ENCODE peak calls at places on chromosomes 3 and 15, in ten cellular contexts. One of them, this sample, is unnamed.
A peak's percentile ranks its signal among the peaks of the same experiment; 100 is the strongest.

GRCh38 chr15:26095710-26096330 is 232.7 kb upstream of the ATP10A start:
- DNase-seq in OCI-LY7: no peak
- DNase-seq in testis: no peak
- DNase-seq in MG63: no peak
- DNase-seq in upper lobe of right lung: no peak
- DNase-seq in heart left ventricle: no peak
- DNase-seq in choroid plexus epithelial cell: no peak
- DNase-seq in fibroblast of lung: no peak
- DNase-seq in lung: no peak
- DNase-seq in LNCaP clone FGC: no peak
- DNase-seq in this sample: no peak

GRCh38 chr3:42489116-42489936 is 13.1 kb upstream of the VIPR1 start:
- DNase-seq in OCI-LY7: no peak
- DNase-seq in testis: peak; percentile 53
- DNase-seq in MG63: no peak
- DNase-seq in upper lobe of right lung: no peak
- DNase-seq in heart left ventricle: peak; percentile 13
- DNase-seq in choroid plexus epithelial cell: no peak
- DNase-seq in fibroblast of lung: no peak
- DNase-seq in lung: peak; percentile 24
- DNase-seq in LNCaP clone FGC: peak; percentile 71
- DNase-seq in this sample: no peak

GRCh38 chr3:32147509-32147908 is 41.1 kb downstream of the GPD1L start:
- DNase-seq in OCI-LY7: no peak
- DNase-seq in testis: no peak
- DNase-seq in MG63: no peak
- DNase-seq in upper lobe of right lung: no peak
- DNase-seq in heart left ventricle: no peak
- DNase-seq in choroid plexus epithelial cell: no peak
- DNase-seq in fibroblast of lung: peak; percentile 51
- DNase-seq in lung: no peak
- DNase-seq in LNCaP clone FGC: no peak
- DNase-seq in this sample: no peak

GRCh38 chr3:46082849-46083248 is 55.6 kb upstream of the XCR1 start:
- DNase-seq in OCI-LY7: no peak
- DNase-seq in testis: no peak
- DNase-seq in MG63: no peak
- DNase-seq in upper lobe of right lung: no peak
- DNase-seq in heart left ventricle: no peak
- DNase-seq in choroid plexus epithelial cell: no peak
- DNase-seq in fibroblast of lung: no peak
- DNase-seq in lung: no peak
- DNase-seq in LNCaP clone FGC: peak; percentile 80
- DNase-seq in this sample: no peak

GRCh38 chr3:30531017-30531570 is 75.3 kb upstream of the TGFBR2 start:
- DNase-seq in OCI-LY7: no peak
- DNase-seq in testis: no peak
- DNase-seq in MG63: no peak
- DNase-seq in upper lobe of right lung: no peak
- DNase-seq in heart left ventricle: no peak
- DNase-seq in choroid plexus epithelial cell: no peak
- DNase-seq in fibroblast of lung: no peak
- DNase-seq in lung: no peak
- DNase-seq in LNCaP clone FGC: no peak
- DNase-seq in this sample: no peak

GRCh38 chr3:155871746-155872158 is 1.3 kb downstream of the GMPS start:
- DNase-seq in OCI-LY7: no peak
- DNase-seq in testis: no peak
- DNase-seq in MG63: no peak
- DNase-seq in upper lobe of right lung: no peak
- DNase-seq in heart left ventricle: no peak
- DNase-seq in choroid plexus epithelial cell: peak; percentile 48
- DNase-seq in fibroblast of lung: peak; percentile 30
- DNase-seq in lung: no peak
- DNase-seq in LNCaP clone FGC: no peak
- DNase-seq in this sample: no peak

GRCh38 chr3:7876741-7877297 is 624.8 kb upstream of the LMCD1 start:
- DNase-seq in OCI-LY7: peak; percentile 1
- DNase-seq in testis: no peak
- DNase-seq in MG63: no peak
- DNase-seq in upper lobe of right lung: no peak
- DNase-seq in heart left ventricle: no peak
- DNase-seq in choroid plexus epithelial cell: peak; percentile 6
- DNase-seq in fibroblast of lung: no peak
- DNase-seq in lung: no peak
- DNase-seq in LNCaP clone FGC: no peak
- DNase-seq in this sample: no peak

GRCh38 chr15:53962646-53963561 is 15.3 kb upstream of the UNC13C start:
- DNase-seq in OCI-LY7: peak; percentile 27
- DNase-seq in testis: peak; percentile 56
- DNase-seq in MG63: no peak
- DNase-seq in upper lobe of right lung: no peak
- DNase-seq in heart left ventricle: no peak
- DNase-seq in choroid plexus epithelial cell: peak; percentile 23
- DNase-seq in fibroblast of lung: peak; percentile 39
- DNase-seq in lung: peak; percentile 29
- DNase-seq in LNCaP clone FGC: no peak
- DNase-seq in this sample: peak; percentile 41

GRCh38 chr3:12454076-12454807 is 30.0 kb upstream of the TSEN2 start:
- DNase-seq in OCI-LY7: no peak
- DNase-seq in testis: no peak
- DNase-seq in MG63: no peak
- DNase-seq in upper lobe of right lung: no peak
- DNase-seq in heart left ventricle: no peak
- DNase-seq in choroid plexus epithelial cell: no peak
- DNase-seq in fibroblast of lung: no peak
- DNase-seq in lung: no peak
- DNase-seq in LNCaP clone FGC: no peak
- DNase-seq in this sample: peak; percentile 18

GRCh38 chr3:126540946-126541627 is 17.1 kb downstream of the CHST13 start:
- DNase-seq in OCI-LY7: no peak
- DNase-seq in testis: peak; percentile 12
- DNase-seq in MG63: no peak
- DNase-seq in upper lobe of right lung: peak; percentile 6
- DNase-seq in heart left ventricle: peak; percentile 10
- DNase-seq in choroid plexus epithelial cell: no peak
- DNase-seq in fibroblast of lung: no peak
- DNase-seq in lung: no peak
- DNase-seq in LNCaP clone FGC: no peak
- DNase-seq in this sample: no peak

GRCh38 chr15:84033793-84034553 is 201.6 kb upstream of the GOLGA6L4 start:
- DNase-seq in OCI-LY7: no peak
- DNase-seq in testis: no peak
- DNase-seq in MG63: no peak
- DNase-seq in upper lobe of right lung: no peak
- DNase-seq in heart left ventricle: no peak
- DNase-seq in choroid plexus epithelial cell: peak; percentile 51
- DNase-seq in fibroblast of lung: peak; percentile 23
- DNase-seq in lung: no peak
- DNase-seq in LNCaP clone FGC: no peak
- DNase-seq in this sample: peak; percentile 6

GRCh38 chr3:149221783-149222517 is at the start of gene CP:
- DNase-seq in OCI-LY7: no peak
- DNase-seq in testis: peak; percentile 36
- DNase-seq in MG63: no peak
- DNase-seq in upper lobe of right lung: no peak
- DNase-seq in heart left ventricle: no peak
- DNase-seq in choroid plexus epithelial cell: no peak
- DNase-seq in fibroblast of lung: no peak
- DNase-seq in lung: no peak
- DNase-seq in LNCaP clone FGC: no peak
- DNase-seq in this sample: no peak

GRCh38 chr3:113508966-113509365 is 6.0 kb downstream of the SPICE1 start:
- DNase-seq in OCI-LY7: no peak
- DNase-seq in testis: no peak
- DNase-seq in MG63: no peak
- DNase-seq in upper lobe of right lung: no peak
- DNase-seq in heart left ventricle: no peak
- DNase-seq in choroid plexus epithelial cell: no peak
- DNase-seq in fibroblast of lung: no peak
- DNase-seq in lung: no peak
- DNase-seq in LNCaP clone FGC: no peak
- DNase-seq in this sample: no peak

DNA sequence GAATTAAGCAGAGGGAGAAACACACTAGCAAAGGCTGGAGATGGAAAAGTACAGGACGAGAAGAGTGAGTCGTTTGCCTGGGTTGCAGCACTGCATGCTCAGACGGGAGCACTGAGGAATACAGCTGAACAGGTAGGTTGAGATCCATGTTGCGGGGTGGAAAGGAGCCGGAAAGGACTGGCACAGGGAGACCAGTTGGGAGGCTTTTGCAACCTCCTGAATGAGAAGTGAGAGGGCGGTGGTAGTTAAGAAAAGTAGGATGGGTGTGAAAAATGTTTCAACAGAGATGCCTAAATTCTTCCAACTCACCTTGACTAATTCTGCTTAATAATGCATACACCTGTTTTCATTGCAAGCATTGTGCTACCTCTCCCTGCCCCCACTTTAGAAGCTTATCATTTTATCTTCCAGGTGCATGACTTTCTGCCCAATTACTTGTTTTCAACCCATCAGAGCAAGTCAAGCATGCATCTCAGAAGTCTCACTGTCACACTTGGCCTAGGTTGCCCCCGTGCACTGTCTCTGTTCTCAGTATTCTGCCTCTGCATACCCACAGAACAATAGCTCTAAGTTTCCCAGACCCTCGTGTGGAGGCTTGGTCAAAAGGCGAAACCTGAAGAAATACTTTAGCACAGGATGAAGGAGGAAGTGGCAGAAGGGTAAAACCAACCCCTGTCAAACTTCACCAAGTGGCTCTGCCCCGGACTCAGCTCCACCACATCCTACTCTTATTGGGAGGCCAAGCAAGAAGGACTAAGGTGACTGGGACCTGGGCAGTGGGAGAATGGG is 199.3 kb upstream of the BCL6 start:
- DNase-seq in OCI-LY7: peak; percentile 91
- DNase-seq in testis: no peak
- DNase-seq in MG63: no peak
- DNase-seq in upper lobe of right lung: no peak
- DNase-seq in heart left ventricle: no peak
- DNase-seq in choroid plexus epithelial cell: no peak
- DNase-seq in fibroblast of lung: no peak
- DNase-seq in lung: no peak
- DNase-seq in LNCaP clone FGC: no peak
- DNase-seq in this sample: no peak
- H3K4me3 ChIP-seq in OCI-LY7: peak overlapping the region; percentile 69
- H3K4me3 ChIP-seq in testis: no peak overlapping the region
- H3K4me3 ChIP-seq in MG63: no peak overlapping the region
- H3K4me3 ChIP-seq in upper lobe of right lung: no peak overlapping the region
- H3K4me3 ChIP-seq in heart left ventricle: no peak overlapping the region
- H3K4me3 ChIP-seq in choroid plexus epithelial cell: no peak overlapping the region
- H3K4me3 ChIP-seq in fibroblast of lung: no peak overlapping the region
- H3K4me3 ChIP-seq in lung: no peak overlapping the region
- H3K4me3 ChIP-seq in LNCaP clone FGC: no peak overlapping the region
- H3K4me3 ChIP-seq in this sample: no peak overlapping the region

GRCh38 chr3:68139897-68140296 is 485.5 kb upstream of the SUCLG2 start:
- DNase-seq in OCI-LY7: no peak
- DNase-seq in testis: no peak
- DNase-seq in MG63: no peak
- DNase-seq in upper lobe of right lung: no peak
- DNase-seq in heart left ventricle: no peak
- DNase-seq in choroid plexus epithelial cell: no peak
- DNase-seq in fibroblast of lung: no peak
- DNase-seq in lung: no peak
- DNase-seq in LNCaP clone FGC: no peak
- DNase-seq in this sample: no peak
- H3K4me3 ChIP-seq in OCI-LY7: no peak overlapping the region
- H3K4me3 ChIP-seq in testis: no peak overlapping the region
- H3K4me3 ChIP-seq in MG63: no peak overlapping the region
- H3K4me3 ChIP-seq in upper lobe of right lung: no peak overlapping the region
- H3K4me3 ChIP-seq in heart left ventricle: no peak overlapping the region
- H3K4me3 ChIP-seq in choroid plexus epithelial cell: no peak overlapping the region
- H3K4me3 ChIP-seq in fibroblast of lung: no peak overlapping the region
- H3K4me3 ChIP-seq in lung: no peak overlapping the region
- H3K4me3 ChIP-seq in LNCaP clone FGC: no peak overlapping the region
- H3K4me3 ChIP-seq in this sample: no peak overlapping the region

GRCh38 chr3:50089603-50089945 is 855 bp downstream of the RBM5 start:
- DNase-seq in OCI-LY7: no peak
- DNase-seq in testis: peak; percentile 36
- DNase-seq in MG63: peak; percentile 43
- DNase-seq in upper lobe of right lung: no peak
- DNase-seq in heart left ventricle: no peak
- DNase-seq in choroid plexus epithelial cell: peak; percentile 62
- DNase-seq in fibroblast of lung: peak; percentile 28
- DNase-seq in lung: no peak
- DNase-seq in LNCaP clone FGC: no peak
- DNase-seq in this sample: peak; percentile 53

GRCh38 chr3:50095352-50095998 is 6.8 kb downstream of the RBM5 start:
- DNase-seq in OCI-LY7: no peak
- DNase-seq in testis: no peak
- DNase-seq in MG63: no peak
- DNase-seq in upper lobe of right lung: no peak
- DNase-seq in heart left ventricle: no peak
- DNase-seq in choroid plexus epithelial cell: no peak
- DNase-seq in fibroblast of lung: no peak
- DNase-seq in lung: no peak
- DNase-seq in LNCaP clone FGC: no peak
- DNase-seq in this sample: no peak

GRCh38 chr3:50088725-50089602 is at the start of gene RBM5:
- DNase-seq in OCI-LY7: peak; percentile 92
- DNase-seq in testis: peak; percentile 97
- DNase-seq in MG63: peak; percentile 92
- DNase-seq in upper lobe of right lung: peak; percentile 96
- DNase-seq in heart left ventricle: peak; percentile 94
- DNase-seq in choroid plexus epithelial cell: peak; percentile 96
- DNase-seq in fibroblast of lung: peak; percentile 94
- DNase-seq in lung: peak; percentile 94
- DNase-seq in LNCaP clone FGC: peak; percentile 71
- DNase-seq in this sample: peak; percentile 91

DNA sequence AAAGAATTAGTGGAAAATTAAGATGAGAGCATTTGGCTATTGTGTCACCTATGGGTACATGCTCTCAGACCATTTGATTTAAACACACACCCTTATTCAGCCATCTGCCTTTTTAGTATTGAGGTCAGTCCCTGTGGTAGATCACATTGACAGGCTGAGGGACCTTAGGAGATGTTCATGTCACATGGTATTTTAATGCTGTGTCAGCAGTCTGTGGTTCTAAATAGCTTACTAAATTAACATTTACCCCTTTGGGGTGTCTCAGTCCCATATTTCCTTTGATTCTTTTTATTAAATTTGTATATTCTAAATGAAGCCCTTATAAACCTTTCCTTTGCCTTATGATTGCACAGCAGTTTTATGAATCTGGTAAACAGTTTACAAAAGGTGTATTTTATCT is 2.3 kb downstream of the RBM5 start:
- DNase-seq in OCI-LY7: no peak
- DNase-seq in testis: no peak
- DNase-seq in MG63: no peak
- DNase-seq in upper lobe of right lung: no peak
- DNase-seq in heart left ventricle: no peak
- DNase-seq in choroid plexus epithelial cell: no peak
- DNase-seq in fibroblast of lung: no peak
- DNase-seq in lung: no peak
- DNase-seq in LNCaP clone FGC: no peak
- DNase-seq in this sample: no peak
- H3K4me3 ChIP-seq in OCI-LY7: peak overlapping the region; percentile 96
- H3K4me3 ChIP-seq in testis: no peak overlapping the region
- H3K4me3 ChIP-seq in MG63: no peak overlapping the region
- H3K4me3 ChIP-seq in upper lobe of right lung: peak overlapping the region; percentile 100
- H3K4me3 ChIP-seq in heart left ventricle: peak overlapping the region; percentile 83
- H3K4me3 ChIP-seq in choroid plexus epithelial cell: no peak overlapping the region
- H3K4me3 ChIP-seq in fibroblast of lung: peak overlapping the region; percentile 98
- H3K4me3 ChIP-seq in lung: no peak overlapping the region
- H3K4me3 ChIP-seq in LNCaP clone FGC: no peak overlapping the region
- H3K4me3 ChIP-seq in this sample: no peak overlapping the region

GRCh38 chr3:47444103-47444502 is 31.6 kb downstream of the SCAP start:
- DNase-seq in OCI-LY7: no peak
- DNase-seq in testis: no peak
- DNase-seq in MG63: no peak
- DNase-seq in upper lobe of right lung: no peak
- DNase-seq in heart left ventricle: no peak
- DNase-seq in choroid plexus epithelial cell: peak; percentile 32
- DNase-seq in fibroblast of lung: no peak
- DNase-seq in lung: no peak
- DNase-seq in LNCaP clone FGC: no peak
- DNase-seq in this sample: no peak
- H3K4me3 ChIP-seq in OCI-LY7: no peak overlapping the region
- H3K4me3 ChIP-seq in testis: no peak overlapping the region
- H3K4me3 ChIP-seq in MG63: no peak overlapping the region
- H3K4me3 ChIP-seq in upper lobe of right lung: no peak overlapping the region
- H3K4me3 ChIP-seq in heart left ventricle: no peak overlapping the region
- H3K4me3 ChIP-seq in choroid plexus epithelial cell: no peak overlapping the region
- H3K4me3 ChIP-seq in fibroblast of lung: no peak overlapping the region
- H3K4me3 ChIP-seq in lung: no peak overlapping the region
- H3K4me3 ChIP-seq in LNCaP clone FGC: no peak overlapping the region
- H3K4me3 ChIP-seq in this sample: no peak overlapping the region

This sample was measured in brain microvascular endothelial cell.